ENCODE peak calls at places on chromosome 22, in five cellular contexts. One of them, this sample, is unnamed.

GRCh38 chr22:49372530-49373288 is 455.0 kb downstream of the BRD1 start:
- DNase-seq in WTC11: peak
- DNase-seq in A549: peak
- DNase-seq in HCT116: peak
- DNase-seq in HepG2: peak
- DNase-seq in this sample: peak

GRCh38 chr22:38034884-38035529 is 22.2 kb upstream of the PICK1 start:
- DNase-seq in WTC11: no peak
- DNase-seq in A549: no peak
- DNase-seq in HCT116: no peak
- DNase-seq in HepG2: no peak
- DNase-seq in this sample: no peak

GRCh38 chr22:37282385-37282677 is at the start of gene CYTH4:
- DNase-seq in WTC11: no peak
- DNase-seq in A549: no peak
- DNase-seq in HCT116: no peak
- DNase-seq in HepG2: no peak
- DNase-seq in this sample: peak

GRCh38 chr22:22032099-22032905 is 49.7 kb upstream of the TOP3B start:
- DNase-seq in WTC11: no peak
- DNase-seq in A549: no peak
- DNase-seq in HCT116: no peak
- DNase-seq in HepG2: no peak
- DNase-seq in this sample: peak

GRCh38 chr22:38513063-38513462 is 7.0 kb upstream of the DDX17 start:
- DNase-seq in WTC11: peak
- DNase-seq in A549: no peak
- DNase-seq in HCT116: no peak
- DNase-seq in HepG2: peak
- DNase-seq in this sample: peak

GRCh38 chr22:31177420-31178162 is 17.6 kb downstream of the RNF185 start:
- DNase-seq in WTC11: no peak
- DNase-seq in A549: peak
- DNase-seq in HCT116: no peak
- DNase-seq in HepG2: no peak
- DNase-seq in this sample: no peak

GRCh38 chr22:29314537-29315285 is 786 bp downstream of the RASL10A start:
- DNase-seq in WTC11: no peak
- DNase-seq in A549: no peak
- DNase-seq in HCT116: no peak
- DNase-seq in HepG2: no peak
- DNase-seq in this sample: no peak

GRCh38 chr22:27642104-27642800 is 159.3 kb downstream of the MN1 start:
- DNase-seq in WTC11: no peak
- DNase-seq in A549: no peak
- DNase-seq in HCT116: no peak
- DNase-seq in HepG2: peak
- DNase-seq in this sample: peak

GRCh38 chr22:43345761-43346261 is 2.6 kb upstream of the SCUBE1 start:
- DNase-seq in WTC11: no peak
- DNase-seq in A549: peak
- DNase-seq in HCT116: no peak
- DNase-seq in HepG2: peak
- DNase-seq in this sample: peak

GRCh38 chr22:38038890-38039812 is 18.1 kb upstream of the PICK1 start:
- DNase-seq in WTC11: no peak
- DNase-seq in A549: no peak
- DNase-seq in HCT116: no peak
- DNase-seq in HepG2: no peak
- DNase-seq in this sample: no peak

DNA sequence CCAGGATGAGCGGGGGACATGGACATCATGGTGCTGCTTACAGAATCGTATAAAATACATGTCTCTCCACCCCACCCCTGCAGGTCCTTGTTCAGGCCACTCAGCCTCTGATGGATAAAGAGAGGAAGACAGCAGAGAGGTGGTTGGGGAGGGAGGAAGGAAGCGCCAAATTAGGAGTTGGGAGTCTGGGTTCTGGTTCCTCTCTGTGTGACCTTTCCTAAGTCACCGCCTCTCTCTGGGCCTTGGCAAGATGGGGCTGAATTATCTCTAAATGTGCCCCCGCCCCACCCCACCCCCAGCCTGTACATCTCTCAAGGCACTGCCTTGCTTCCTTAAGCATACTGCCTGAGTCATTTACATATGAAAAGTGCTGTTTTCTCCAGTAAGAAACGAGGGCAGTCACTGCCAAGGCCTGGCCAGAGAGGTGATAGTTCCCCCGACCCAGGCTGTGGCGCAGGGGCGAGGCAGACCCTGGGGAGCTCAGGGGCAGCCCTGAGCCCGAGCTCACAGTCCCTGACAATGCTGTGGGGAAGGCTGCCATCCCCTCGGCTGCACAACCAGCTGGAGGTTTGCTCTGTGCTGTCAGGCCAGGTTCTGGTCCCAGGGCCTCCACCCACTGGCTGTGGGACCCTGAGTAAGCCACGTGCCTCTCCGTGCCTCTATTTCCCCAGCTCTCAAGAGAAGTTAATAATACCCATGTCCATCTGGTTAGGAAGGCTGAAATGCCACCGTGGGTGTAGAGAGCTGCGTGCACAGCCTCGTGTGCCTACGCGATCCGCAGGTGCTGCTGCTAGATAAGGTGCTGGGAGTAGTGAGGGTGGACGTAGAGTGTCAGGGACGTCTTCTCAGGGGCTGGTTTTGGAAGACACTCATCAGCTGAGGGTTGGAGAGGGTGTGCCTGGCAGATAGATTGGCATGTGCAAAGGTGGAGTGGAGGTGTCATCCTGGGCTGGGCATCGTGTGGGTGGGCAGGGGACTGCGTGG is 55.3 kb downstream of the CACNA1I start:
- DNase-seq in WTC11: peak
- DNase-seq in A549: no peak
- DNase-seq in HCT116: no peak
- DNase-seq in HepG2: no peak
- DNase-seq in this sample: peak
- TF ChIP-seq MAX in WTC11: no peak
- TF ChIP-seq MAX in A549: no peak
- TF ChIP-seq MAX in HCT116: no peak
- TF ChIP-seq MAX in HepG2: no peak
- TF ChIP-seq MAX in this sample: peak

GRCh38 chr22:19128009-19128401 is 3.1 kb upstream of the TSSK2 start:
- DNase-seq in WTC11: no peak
- DNase-seq in A549: no peak
- DNase-seq in HCT116: no peak
- DNase-seq in HepG2: no peak
- DNase-seq in this sample: no peak
- TF ChIP-seq MAX in WTC11: no peak
- TF ChIP-seq MAX in A549: no peak
- TF ChIP-seq MAX in HCT116: no peak
- TF ChIP-seq MAX in HepG2: no peak
- TF ChIP-seq MAX in this sample: no peak

GRCh38 chr22:23353004-23353403 is 172.7 kb downstream of the BCR start:
- DNase-seq in WTC11: no peak
- DNase-seq in A549: no peak
- DNase-seq in HCT116: no peak
- DNase-seq in HepG2: no peak
- DNase-seq in this sample: no peak
- TF ChIP-seq MAX in WTC11: no peak
- TF ChIP-seq MAX in A549: no peak
- TF ChIP-seq MAX in HCT116: no peak
- TF ChIP-seq MAX in HepG2: no peak
- TF ChIP-seq MAX in this sample: no peak

GRCh38 chr22:36280379-36280778 is 27.4 kb downstream of the APOL1 start:
- DNase-seq in WTC11: no peak
- DNase-seq in A549: no peak
- DNase-seq in HCT116: no peak
- DNase-seq in HepG2: no peak
- DNase-seq in this sample: no peak
- TF ChIP-seq MAX in WTC11: no peak
- TF ChIP-seq MAX in A549: no peak
- TF ChIP-seq MAX in HCT116: no peak
- TF ChIP-seq MAX in HepG2: no peak
- TF ChIP-seq MAX in this sample: no peak

GRCh38 chr22:24303007-24303406 is 32.4 kb downstream of the SPECC1L start:
- DNase-seq in WTC11: no peak
- DNase-seq in A549: no peak
- DNase-seq in HCT116: no peak
- DNase-seq in HepG2: no peak
- DNase-seq in this sample: no peak

GRCh38 chr22:24304067-24304675 is 33.5 kb downstream of the SPECC1L start:
- DNase-seq in WTC11: no peak
- DNase-seq in A549: no peak
- DNase-seq in HCT116: no peak
- DNase-seq in HepG2: no peak
- DNase-seq in this sample: no peak

GRCh38 chr22:24305260-24305692 is 34.6 kb downstream of the SPECC1L start:
- DNase-seq in WTC11: no peak
- DNase-seq in A549: no peak
- DNase-seq in HCT116: no peak
- DNase-seq in HepG2: no peak
- DNase-seq in this sample: no peak

DNA sequence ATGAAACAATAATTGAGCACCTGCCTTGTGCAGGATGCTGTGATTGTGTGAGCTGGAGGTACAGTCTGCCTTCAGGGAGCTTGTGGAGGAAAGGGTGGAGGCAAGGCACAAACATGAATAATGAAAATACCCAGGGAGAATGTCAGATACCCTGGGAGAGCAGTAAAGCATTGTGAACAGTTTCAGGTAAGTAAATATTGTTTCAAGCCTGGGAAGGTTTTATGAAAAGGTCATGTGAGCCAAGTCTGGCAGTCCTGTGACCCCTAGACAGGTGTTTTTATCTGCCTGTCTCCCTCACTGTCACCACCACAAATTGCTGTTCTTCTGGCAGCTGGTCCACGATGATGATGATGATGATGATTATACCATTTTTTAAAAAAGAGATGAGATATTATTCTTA is 32.0 kb downstream of the SPECC1L start:
- DNase-seq in WTC11: no peak
- DNase-seq in A549: no peak
- DNase-seq in HCT116: no peak
- DNase-seq in HepG2: peak
- DNase-seq in this sample: no peak
- TF ChIP-seq MAX in WTC11: no peak
- TF ChIP-seq MAX in A549: no peak
- TF ChIP-seq MAX in HCT116: no peak
- TF ChIP-seq MAX in HepG2: no peak
- TF ChIP-seq MAX in this sample: no peak

GRCh38 chr22:45879552-45879949 is 97.4 kb downstream of the WNT7B start:
- DNase-seq in WTC11: no peak
- DNase-seq in A549: no peak
- DNase-seq in HCT116: no peak
- DNase-seq in HepG2: no peak
- DNase-seq in this sample: no peak

GRCh38 chr22:45878901-45879551 is 97.9 kb downstream of the WNT7B start:
- DNase-seq in WTC11: no peak
- DNase-seq in A549: no peak
- DNase-seq in HCT116: no peak
- DNase-seq in HepG2: no peak
- DNase-seq in this sample: no peak

GRCh38 chr22:45880091-45880651 is 96.8 kb downstream of the WNT7B start:
- DNase-seq in WTC11: no peak
- DNase-seq in A549: no peak
- DNase-seq in HCT116: no peak
- DNase-seq in HepG2: no peak
- DNase-seq in this sample: no peak

GRCh38 chr22:45881524-45881875 is 95.5 kb downstream of the WNT7B start:
- DNase-seq in WTC11: peak
- DNase-seq in A549: no peak
- DNase-seq in HCT116: no peak
- DNase-seq in HepG2: no peak
- DNase-seq in this sample: no peak

DNA sequence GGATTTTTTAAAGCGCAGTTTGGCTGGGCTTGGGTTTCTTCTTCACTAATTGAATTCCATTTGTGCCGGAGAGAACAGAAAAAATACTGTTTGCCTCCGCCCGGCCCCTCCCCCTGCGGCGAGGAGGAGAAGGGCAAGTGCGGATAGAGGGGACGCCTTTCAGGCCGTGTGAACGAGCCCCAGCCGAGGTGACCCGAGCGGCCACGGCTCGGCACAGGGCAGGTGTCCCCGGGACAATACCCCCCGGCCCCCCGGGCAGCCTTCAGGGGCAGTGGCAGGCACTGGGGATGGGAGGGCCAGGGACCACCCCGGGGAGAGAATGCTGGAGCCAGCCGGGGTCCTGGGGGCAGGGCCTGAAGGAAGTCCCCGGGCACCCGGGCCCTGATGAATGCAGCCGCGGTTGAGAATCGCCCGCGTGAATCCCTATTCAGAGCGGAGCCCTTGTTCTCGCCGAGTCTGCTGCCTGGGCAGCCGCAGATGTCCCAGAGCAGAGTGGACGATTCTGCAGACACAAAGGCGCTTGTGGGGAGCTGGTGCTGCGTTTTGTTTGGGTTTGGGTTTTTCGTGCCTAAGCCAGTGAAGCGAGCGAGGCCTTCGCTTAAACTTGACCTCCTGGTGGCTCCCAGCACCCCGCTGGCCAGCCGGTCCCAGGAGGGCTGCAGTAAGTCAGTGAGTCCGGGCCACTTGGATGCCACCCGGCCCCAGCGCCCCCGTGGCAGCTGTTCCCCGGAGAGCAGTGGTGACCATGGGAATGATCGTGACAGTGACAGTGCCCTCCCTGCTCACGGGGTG is 96.0 kb downstream of the WNT7B start:
- DNase-seq in WTC11: peak
- DNase-seq in A549: no peak
- DNase-seq in HCT116: no peak
- DNase-seq in HepG2: no peak
- DNase-seq in this sample: no peak
- TF ChIP-seq MAX in WTC11: no peak
- TF ChIP-seq MAX in A549: no peak
- TF ChIP-seq MAX in HCT116: no peak
- TF ChIP-seq MAX in HepG2: no peak
- TF ChIP-seq MAX in this sample: no peak

GRCh38 chr22:18909556-18909955 is 3.4 kb downstream of the DGCR6 start:
- DNase-seq in WTC11: no peak
- DNase-seq in A549: no peak
- DNase-seq in HCT116: no peak
- DNase-seq in HepG2: no peak
- DNase-seq in this sample: no peak
- TF ChIP-seq MAX in WTC11: no peak
- TF ChIP-seq MAX in A549: no peak
- TF ChIP-seq MAX in HCT116: no peak
- TF ChIP-seq MAX in HepG2: no peak
- TF ChIP-seq MAX in this sample: no peak

This sample was measured in K562.